ENCODE peak calls at places on chromosomes 6 and 20, in four cellular contexts. N, O, S and U are unnamed samples.

GRCh38 chr6:21780144-21780543 is 186.6 kb downstream of the SOX4 start:
- DNase-seq in N (no peak), O (no peak), S (no peak), U (no peak)

GRCh38 chr6:43014434-43014909 is 423 bp downstream of the KLHDC3 start:
- DNase-seq in N (no peak), O (peak), S (peak), U (no peak)

GRCh38 chr6:54493138-54493537 is 184.9 kb downstream of the TINAG start:
- DNase-seq in N (no peak), O (peak), S (peak), U (no peak)

GRCh38 chr20:32152421-32153155 is 43.1 kb downstream of the TM9SF4 start:
- DNase-seq in N (no peak), O (no peak), S (no peak), U (no peak)

GRCh38 chr6:12014027-12014872 is 2.1 kb downstream of the HIVEP1 start:
- DNase-seq in N (no peak), O (peak), S (peak), U (no peak)

GRCh38 chr6:131053546-131054240 is 9.4 kb downstream of the EPB41L2 start:
- DNase-seq in N (no peak), O (no peak), S (peak), U (no peak)

GRCh38 chr6:39893286-39893685 is 41.0 kb downstream of the MOCS1 start:
- DNase-seq in N (no peak), O (no peak), S (no peak), U (no peak)

GRCh38 chr6:5946181-5946580 is 60.5 kb downstream of the NRN1 start:
- DNase-seq in N (no peak), O (no peak), S (no peak), U (no peak)

GRCh38 chr20:43829951-43830690 is 84.5 kb upstream of the TOX2 start:
- DNase-seq in N (no peak), O (no peak), S (no peak), U (no peak)

GRCh38 chr6:125392682-125393081 is 90.9 kb upstream of the HDDC2 start:
- DNase-seq in N (peak), O (no peak), S (no peak), U (peak)

GRCh38 chr6:37791156-37791919 is 28.2 kb upstream of the ZFAND3 start:
- DNase-seq in N (peak), O (peak), S (peak), U (peak)
- TF ChIP-seq CTCF in N (peak), O (peak), S (peak), U (peak)

GRCh38 chr20:45999908-46000570 is 8.7 kb upstream of the MMP9 start:
- DNase-seq in N (no peak), O (no peak), S (no peak), U (no peak)

GRCh38 chr20:45998761-45999160 is 9.9 kb upstream of the MMP9 start:
- DNase-seq in N (no peak), O (no peak), S (no peak), U (no peak)

GRCh38 chr20:46001498-46001897 is 7.2 kb upstream of the MMP9 start:
- DNase-seq in N (no peak), O (no peak), S (no peak), U (no peak)

GRCh38 chr20:46002008-46002407 is 6.7 kb upstream of the MMP9 start:
- DNase-seq in N (no peak), O (no peak), S (no peak), U (no peak)

GRCh38 chr20:46000571-46001145 is 8.1 kb upstream of the MMP9 start:
- DNase-seq in N (no peak), O (no peak), S (no peak), U (no peak)
- TF ChIP-seq CTCF in N (no peak), O (no peak), S (no peak), U (no peak)

DNA sequence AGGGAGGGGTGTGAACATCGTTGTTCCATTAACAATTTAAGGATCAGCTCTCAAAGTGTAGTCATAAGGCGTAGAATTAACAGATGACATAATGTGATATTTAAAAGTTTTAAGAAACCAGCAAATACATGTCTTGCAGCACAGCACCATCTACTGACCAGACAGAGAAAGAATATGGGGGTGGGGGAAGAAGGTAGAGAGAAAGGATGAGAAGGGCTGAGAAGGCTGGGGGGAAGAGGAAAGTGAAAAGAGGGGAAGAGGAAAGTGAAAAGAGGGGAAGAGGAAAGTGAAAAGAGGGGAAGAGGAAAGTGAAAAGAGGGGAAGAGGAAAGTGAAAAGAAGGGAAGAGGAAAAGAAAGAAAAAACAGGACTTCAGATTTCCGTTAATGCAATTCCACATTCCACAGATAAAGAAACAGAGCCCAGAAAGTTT is 80.9 kb downstream of the HAO1 start:
- DNase-seq in N (no peak), O (peak), S (peak), U (peak)
- TF ChIP-seq CTCF in N (peak), O (peak), S (peak), U (peak)

DNA sequence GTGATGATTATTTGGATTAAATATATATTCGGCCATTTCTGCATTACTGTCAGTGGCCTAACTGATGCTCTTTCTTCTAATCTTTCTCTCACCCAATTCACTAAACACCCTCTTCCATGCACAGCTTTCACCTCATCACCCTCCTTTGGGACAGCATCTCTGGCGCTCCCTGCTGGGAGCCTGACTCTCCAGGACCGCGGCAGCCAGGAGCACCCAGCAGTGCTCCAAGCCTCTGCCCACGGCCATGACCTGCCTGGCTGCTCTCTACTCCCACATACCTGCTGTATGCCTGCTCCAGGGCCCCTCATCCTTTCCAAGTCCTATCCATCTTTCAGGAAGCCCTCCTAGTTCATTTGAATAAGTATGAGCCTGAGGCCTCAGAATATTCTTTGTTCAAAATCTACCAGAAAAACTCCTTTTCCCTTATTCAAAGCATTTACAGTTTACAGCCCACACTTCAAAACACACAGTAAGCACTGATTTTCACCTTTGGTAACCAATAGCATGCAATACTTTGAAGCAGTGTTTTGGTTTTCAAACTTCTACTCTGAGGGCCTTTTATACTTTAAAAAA is 15.2 kb downstream of the CTCFL start:
- DNase-seq in N (peak), O (no peak), S (no peak), U (peak)
- TF ChIP-seq CTCF in N (peak), O (peak), S (peak), U (peak)

GRCh38 chr6:157217894-157218370 is 105.4 kb downstream of the TMEM242 start:
- DNase-seq in N (no peak), O (no peak), S (no peak), U (no peak)

GRCh38 chr6:157220485-157220884 is 102.8 kb downstream of the TMEM242 start:
- DNase-seq in N (no peak), O (no peak), S (no peak), U (no peak)

GRCh38 chr6:157218371-157219198 is 104.7 kb downstream of the TMEM242 start:
- DNase-seq in N (no peak), O (no peak), S (no peak), U (no peak)

GRCh38 chr6:157221049-157221816 is 102.1 kb downstream of the TMEM242 start:
- DNase-seq in N (peak), O (peak), S (peak), U (peak)

DNA sequence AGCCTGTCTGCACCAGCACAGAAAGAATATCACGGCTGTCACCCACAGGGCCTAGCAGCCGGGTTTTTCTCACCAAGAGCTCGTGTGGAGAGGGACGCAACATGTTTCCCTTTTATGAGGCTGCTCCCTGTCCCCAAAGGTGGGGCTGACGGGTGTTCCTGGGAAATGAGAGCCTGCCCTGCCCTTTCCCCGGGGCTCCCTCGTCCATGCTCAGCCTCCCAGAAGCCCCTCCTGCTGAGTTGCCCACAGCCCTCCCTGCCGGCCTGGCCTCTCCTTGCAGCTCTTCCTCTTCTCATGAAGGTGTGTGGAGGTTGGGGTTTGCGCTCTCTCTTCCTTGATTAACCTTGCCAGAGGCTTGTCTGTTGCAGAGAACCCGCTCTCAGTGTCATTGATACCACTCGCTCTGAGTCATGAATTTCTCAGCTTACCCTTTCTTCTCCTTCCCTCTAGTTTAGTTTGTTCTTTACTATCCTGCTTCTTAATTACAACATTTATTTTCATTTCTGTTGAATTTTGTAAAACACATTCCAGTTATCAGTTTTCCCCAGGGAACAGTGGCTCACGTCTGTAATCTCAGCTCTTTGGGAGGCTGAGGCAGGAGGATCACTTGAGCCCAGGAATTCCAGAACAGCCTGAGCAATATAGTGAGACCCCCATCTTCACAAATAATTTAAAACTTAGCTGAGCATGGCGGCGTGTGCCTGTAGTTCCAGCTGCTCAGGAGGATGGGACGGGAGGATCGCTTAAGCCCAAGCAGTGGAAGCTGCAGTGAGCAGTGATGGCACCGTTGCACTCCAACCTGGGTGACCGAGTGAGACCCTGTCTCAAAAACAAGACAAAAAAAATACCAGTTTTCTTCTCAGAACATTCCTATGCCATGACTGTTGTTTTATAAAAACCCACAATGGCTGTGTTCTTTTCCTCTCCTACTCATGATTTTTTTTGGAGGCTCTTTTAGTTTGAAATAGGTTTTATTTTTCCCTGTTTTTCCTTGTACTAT is 103.8 kb downstream of the TMEM242 start:
- DNase-seq in N (no peak), O (peak), S (peak), U (no peak)
- TF ChIP-seq CTCF in N (no peak), O (peak), S (no peak), U (no peak)

DNA sequence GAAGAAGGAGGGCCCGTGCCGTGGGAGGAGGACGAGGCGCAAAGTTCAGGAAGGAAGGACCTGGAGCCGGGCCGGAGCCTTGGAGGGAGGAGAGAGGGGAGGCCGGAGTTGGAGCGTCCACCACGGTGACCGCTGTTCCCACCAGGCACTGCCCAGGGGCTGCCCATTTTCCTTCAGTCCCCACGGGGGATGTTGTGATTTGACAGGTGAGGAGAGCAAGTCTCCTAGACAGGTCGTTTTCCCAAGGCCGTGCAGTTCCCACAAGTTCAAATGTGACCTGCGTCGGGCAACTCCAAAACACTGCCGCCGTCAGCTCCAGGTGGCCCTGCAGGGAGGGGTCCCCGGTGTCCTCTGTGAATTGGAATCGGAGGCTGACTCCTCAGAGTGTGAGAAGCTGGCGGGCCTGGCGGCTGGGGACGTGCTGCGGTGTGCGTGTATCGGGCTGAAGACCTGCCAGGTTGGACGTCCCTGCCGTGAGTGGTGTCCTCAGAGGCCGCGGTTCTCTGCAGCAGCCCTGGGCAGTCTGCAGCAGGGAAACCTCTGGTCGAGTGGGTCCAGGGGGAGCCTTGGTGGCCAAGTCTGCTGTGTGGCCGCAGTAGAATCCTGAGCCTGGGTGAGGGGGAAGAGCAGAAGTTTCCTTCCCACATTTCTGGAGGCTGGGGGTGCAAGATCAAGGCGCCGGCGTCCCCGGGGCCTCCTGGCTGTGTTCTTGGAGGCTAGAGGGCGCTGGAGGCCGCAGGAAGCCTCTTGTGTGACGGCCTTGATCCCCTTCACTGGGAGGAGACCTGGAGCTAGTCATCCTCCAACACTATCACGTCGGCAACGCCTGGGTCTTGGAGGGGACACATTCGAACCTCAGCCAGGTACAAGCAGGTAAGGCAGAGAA is 115.0 kb upstream of the FRMD1 start:
- DNase-seq in N (no peak), O (no peak), S (no peak), U (no peak)
- TF ChIP-seq CTCF in N (no peak), O (no peak), S (no peak), U (peak)